ENCODE peak calls at places on chromosomes 4 and X, in five cellular contexts. J is fibroblast of the aortic adventitia, V is HFF-Myc, H is left ventricle myocardium inferior, Q is uterus. F is an unnamed sample.

GRCh38 chr4:144985014-144985413 is 113.0 kb downstream of the ANAPC10 start:
- DNase-seq in Q (no peak), V (no peak), H (no peak), J (no peak), F (no peak)

GRCh38 chr4:99205104-99205979 is 13.7 kb downstream of the ADH6 start:
- DNase-seq in H (no peak), Q (peak), V (peak), J (peak), F (no peak)

GRCh38 chrX:10166248-10166716 is 9.5 kb downstream of the CLCN4 start:
- DNase-seq in J (no peak), H (no peak), V (no peak), Q (no peak), F (no peak)

GRCh38 chr4:40038972-40039371 is 17.7 kb upstream of the N4BP2 start:
- DNase-seq in H (no peak), V (no peak), J (peak), Q (no peak), F (no peak)

GRCh38 chr4:17275836-17276235 is 236.1 kb downstream of the QDPR start:
- DNase-seq in H (no peak), Q (no peak), J (no peak), V (no peak), F (no peak)

GRCh38 chr4:155026715-155027114 is 181.7 kb upstream of the NPY2R start:
- DNase-seq in J (no peak), Q (no peak), V (no peak), H (no peak), F (no peak)

GRCh38 chrX:72306851-72307645 is 1.3 kb upstream of the CITED1 start:
- DNase-seq in H (peak), J (peak), Q (peak), V (no peak), F (peak)

GRCh38 chrX:46407753-46408130 is 137.5 kb downstream of the ZNF674 start:
- DNase-seq in H (no peak), J (peak), V (no peak), Q (no peak), F (no peak)

GRCh38 chr4:34953145-34953799 is 1291.0 kb downstream of the ARAP2 start:
- DNase-seq in J (no peak), Q (no peak), V (peak), H (no peak), F (no peak)

GRCh38 chr4:84159767-84160166 is 339.3 kb downstream of the NKX6-1 start:
- DNase-seq in H (no peak), J (no peak), Q (no peak), V (no peak), F (no peak)

GRCh38 chr4:90127706-90128345 is 632 bp downstream of the CCSER1 start:
- DNase-seq in Q (peak), H (peak), V (no peak), J (no peak), F (no peak)

GRCh38 chr4:140096921-140097320 is 57.1 kb downstream of the MAML3 start:
- DNase-seq in V (no peak), J (peak), H (no peak), Q (no peak), F (no peak)

GRCh38 chr4:169305651-169306050 is 34.9 kb upstream of the SH3RF1 start:
- DNase-seq in J (no peak), H (no peak), V (no peak), Q (no peak), F (no peak)

GRCh38 chr4:110621839-110622751 is 782 bp downstream of the PITX2 start:
- DNase-seq in H (no peak), V (no peak), Q (no peak), J (no peak), F (no peak)

GRCh38 chr4:10102193-10102980 is 14.2 kb downstream of the WDR1 start:
- DNase-seq in H (no peak), Q (no peak), V (no peak), J (no peak), F (no peak)

GRCh38 chr4:103904126-103904525 is 184.3 kb upstream of the TACR3 start:
- DNase-seq in Q (no peak), V (no peak), H (no peak), J (peak), F (no peak)

GRCh38 chr4:53654300-53654758 is 63.0 kb upstream of the LNX1 start:
- DNase-seq in Q (peak), V (no peak), J (peak), H (no peak), F (peak)

GRCh38 chrX:107324493-107325310 is 118.3 kb downstream of the DNAAF6 start:
- DNase-seq in Q (peak), J (peak), H (no peak), V (no peak), F (no peak)

GRCh38 chrX:72255445-72255844 is 16.6 kb upstream of the ERCC6L start:
- DNase-seq in J (no peak), H (no peak), V (no peak), Q (no peak), F (no peak)

GRCh38 chr4:105871997-105872396 is 23.3 kb upstream of the NPNT start:
- DNase-seq in J (no peak), H (no peak), V (no peak), Q (no peak), F (no peak)

GRCh38 chr4:185774815-185775684 is 36.9 kb downstream of the SORBS2 start:
- DNase-seq in V (no peak), J (peak), Q (no peak), H (no peak), F (peak)

GRCh38 chr4:6582889-6583504 is 8.0 kb downstream of the MAN2B2 start:
- DNase-seq in V (no peak), J (peak), H (no peak), Q (no peak), F (no peak)

GRCh38 chr4:13527192-13527982 is 16.9 kb downstream of the NKX3-2 start:
- DNase-seq in Q (no peak), V (no peak), J (no peak), H (no peak), F (no peak)

GRCh38 chr4:42078184-42078801 is 74.2 kb downstream of the BEND4 start:
- DNase-seq in J (no peak), Q (no peak), H (no peak), V (no peak), F (no peak)
- TF ChIP-seq CTCF in J (no peak), Q (no peak), H (no peak), V (no peak), F (no peak)

GRCh38 chr4:159504634-159505033 is 401.8 kb downstream of the RAPGEF2 start:
- DNase-seq in H (no peak), Q (no peak), V (no peak), J (peak), F (no peak)
- H3K4me3 ChIP-seq in H (no peak), Q (no peak), V (no peak), J (no peak), F (no peak)

DNA sequence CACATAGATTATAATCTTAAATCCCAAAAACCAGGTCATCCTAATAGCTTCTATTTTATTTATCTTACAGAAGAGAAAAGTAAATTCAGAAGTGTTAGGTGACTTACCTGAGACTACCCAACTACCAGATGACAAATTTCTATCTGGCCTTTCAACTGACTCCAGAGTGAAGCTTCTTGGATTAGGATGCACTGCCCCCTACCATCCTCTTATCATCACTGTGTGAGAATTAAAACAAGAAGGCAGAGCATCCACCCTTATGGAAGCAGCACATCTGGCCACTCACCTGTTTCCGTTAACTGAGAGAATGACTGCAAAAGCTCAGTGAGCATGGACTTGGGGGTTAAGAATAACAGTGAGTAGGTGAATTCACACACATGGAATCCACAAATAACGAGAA is 502.6 kb upstream of the TECRL start:
- DNase-seq in H (no peak), J (no peak), V (no peak), Q (no peak), F (no peak)
- TF ChIP-seq CTCF in H (no peak), J (no peak), V (no peak), Q (no peak), F (no peak)

DNA sequence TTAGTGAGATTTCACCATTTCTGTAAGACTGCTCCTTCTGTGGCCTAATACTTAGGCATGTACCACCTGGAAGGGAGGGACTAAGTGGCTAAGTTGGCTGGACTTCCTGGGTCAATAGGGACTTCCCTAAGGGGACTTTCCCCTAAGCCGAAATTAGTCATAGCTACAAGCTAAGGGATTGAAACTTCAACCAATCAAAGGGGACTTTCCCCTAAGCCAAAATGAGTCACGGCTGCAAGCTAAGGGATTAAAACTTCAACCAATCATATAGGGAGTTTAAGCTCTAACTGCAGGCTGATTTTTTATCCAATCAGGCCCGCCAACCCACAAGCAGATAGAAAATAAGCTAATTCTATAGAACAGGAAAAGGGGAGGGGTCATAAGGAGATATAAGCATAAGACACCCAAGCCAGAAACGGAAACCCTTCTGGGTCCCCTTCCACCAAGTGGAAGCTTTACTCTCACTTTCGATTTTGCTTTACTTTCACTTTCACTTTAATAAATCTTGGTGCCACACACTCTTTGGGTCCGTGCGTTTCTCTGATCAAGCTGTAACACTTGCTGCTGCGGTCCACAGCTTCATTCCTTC is 382.8 kb downstream of the KLHL4 start:
- DNase-seq in J (no peak), Q (no peak), V (no peak), H (no peak), F (no peak)
- H3K4me3 ChIP-seq in J (no peak), Q (peak), V (no peak), H (no peak), F (no peak)

DNA sequence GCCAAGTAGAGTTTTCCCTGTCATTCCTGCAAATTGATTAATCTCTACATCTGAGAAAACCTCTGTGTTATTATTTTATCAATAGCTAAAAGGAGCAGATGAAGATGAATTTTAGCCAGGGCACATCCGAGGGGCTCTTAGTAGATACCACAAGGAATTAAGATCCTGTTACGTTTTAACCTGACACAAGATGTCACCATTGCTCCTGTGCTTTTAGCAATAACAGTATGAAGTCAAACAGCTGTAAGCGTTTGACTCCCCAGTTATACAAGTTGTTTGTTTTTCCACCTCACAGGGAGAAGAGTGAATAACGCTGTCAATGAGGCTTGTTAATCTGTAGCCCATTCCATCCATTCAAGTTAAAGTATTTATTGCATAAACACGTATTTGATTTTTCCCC is 76.0 kb upstream of the AP1S2 start:
- DNase-seq in J (peak), V (no peak), H (no peak), Q (no peak), F (peak)
- TF ChIP-seq CTCF in J (peak), V (peak), H (peak), Q (peak), F (peak)

GRCh38 chrX:19876962-19877361 is 10.4 kb downstream of the SH3KBP1 start:
- DNase-seq in H (no peak), J (no peak), V (no peak), Q (no peak), F (no peak)
- H3K4me3 ChIP-seq in H (no peak), J (no peak), V (no peak), Q (no peak), F (no peak)

GRCh38 chrX:42290608-42291007 is 367.3 kb upstream of the CASK start:
- DNase-seq in V (no peak), J (peak), H (no peak), Q (no peak), F (no peak)
- TF ChIP-seq CTCF in V (no peak), J (peak), H (no peak), Q (no peak), F (no peak)